ENCODE peak calls at places on chromosomes 4 and X, in four cellular contexts. J is ovary, T is GM12865, L is adrenal gland. Q is an unnamed sample.

GRCh38 chrX:33339219-33339618 is 127.9 kb upstream of the DMD start:
- DNase-seq in J (no peak), T (no peak), L (no peak), Q (no peak)

GRCh38 chr4:182185491-182185890 is 57.7 kb upstream of the TENM3 start:
- DNase-seq in J (no peak), T (no peak), L (no peak), Q (no peak)

GRCh38 chrX:40100141-40100536 is 2.4 kb upstream of the BCOR start:
- DNase-seq in J (peak; percentile 30), T (peak; percentile 42), L (no peak), Q (peak; percentile 71)

GRCh38 chr4:48340905-48341775 is at the start of gene SLAIN2:
- DNase-seq in J (peak; percentile 99), T (peak; percentile 99), L (peak; percentile 99), Q (peak; percentile 100)

GRCh38 chr4:21512351-21512750 is 436.2 kb downstream of the KCNIP4 start:
- DNase-seq in J (no peak), T (peak; percentile 18), L (peak; percentile 21), Q (no peak)

GRCh38 chrX:123731987-123732678 is 719 bp downstream of the THOC2 start:
- DNase-seq in J (peak; percentile 17), T (peak; percentile 3), L (peak; percentile 24), Q (peak; percentile 62)

GRCh38 chr4:10457255-10457801 is at the start of gene ZNF518B:
- DNase-seq in J (peak; percentile 54), T (peak; percentile 84), L (peak; percentile 51), Q (peak; percentile 87)

GRCh38 chr4:94338681-94339351 is 3.8 kb downstream of the HPGDS start:
- DNase-seq in J (no peak), T (peak; percentile 73), L (no peak), Q (no peak)

GRCh38 chr4:114334808-114335739 is 263.5 kb upstream of the UGT8 start:
- DNase-seq in J (no peak), T (no peak), L (no peak), Q (no peak)

GRCh38 chrX:108126661-108127060 is 35.1 kb downstream of the ATG4A start:
- DNase-seq in J (no peak), T (no peak), L (no peak), Q (no peak)
- TF ChIP-seq CTCF in J (no peak), T (no peak), L (no peak), Q (no peak)

GRCh38 chr4:99317354-99317753 is 3.8 kb downstream of the ADH1B start:
- DNase-seq in J (no peak), T (no peak), L (no peak), Q (no peak)
- H3K4me3 ChIP-seq in J (peak overlapping the region; percentile 25), T (no peak overlapping the region), L (no peak overlapping the region), Q (peak overlapping the region; percentile 51)

GRCh38 chr4:165094873-165095272 is 17.8 kb downstream of the TMEM192 start:
- DNase-seq in J (no peak), T (no peak), L (no peak), Q (no peak)

GRCh38 chr4:165095291-165095690 is 17.4 kb downstream of the TMEM192 start:
- DNase-seq in J (no peak), T (no peak), L (no peak), Q (no peak)

GRCh38 chr4:165101641-165102040 is 11.0 kb downstream of the TMEM192 start:
- DNase-seq in J (no peak), T (no peak), L (no peak), Q (no peak)

DNA sequence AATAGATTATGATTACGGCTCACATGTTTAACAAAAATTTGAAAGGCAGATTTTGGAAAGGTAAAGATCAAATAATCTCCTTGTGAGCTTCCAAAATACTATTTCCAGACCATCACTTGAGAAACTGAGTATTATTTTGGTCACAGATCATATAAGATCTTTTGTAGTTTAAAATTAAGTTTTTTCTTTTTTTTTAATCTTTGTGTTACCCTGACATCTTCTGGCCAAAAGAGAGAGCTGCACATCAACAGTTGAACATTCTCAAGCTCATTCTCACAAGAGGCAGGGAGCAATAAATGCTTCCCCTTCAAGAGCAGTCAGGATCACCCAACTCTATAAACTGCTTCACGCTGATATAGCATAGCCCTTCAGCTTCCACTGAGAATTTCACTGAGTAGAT is 15.9 kb downstream of the TMEM192 start:
- DNase-seq in J (no peak), T (peak; percentile 25), L (no peak), Q (no peak)
- TF ChIP-seq CTCF in J (no peak), T (peak; percentile 41), L (peak; percentile 30), Q (peak; percentile 45)

DNA sequence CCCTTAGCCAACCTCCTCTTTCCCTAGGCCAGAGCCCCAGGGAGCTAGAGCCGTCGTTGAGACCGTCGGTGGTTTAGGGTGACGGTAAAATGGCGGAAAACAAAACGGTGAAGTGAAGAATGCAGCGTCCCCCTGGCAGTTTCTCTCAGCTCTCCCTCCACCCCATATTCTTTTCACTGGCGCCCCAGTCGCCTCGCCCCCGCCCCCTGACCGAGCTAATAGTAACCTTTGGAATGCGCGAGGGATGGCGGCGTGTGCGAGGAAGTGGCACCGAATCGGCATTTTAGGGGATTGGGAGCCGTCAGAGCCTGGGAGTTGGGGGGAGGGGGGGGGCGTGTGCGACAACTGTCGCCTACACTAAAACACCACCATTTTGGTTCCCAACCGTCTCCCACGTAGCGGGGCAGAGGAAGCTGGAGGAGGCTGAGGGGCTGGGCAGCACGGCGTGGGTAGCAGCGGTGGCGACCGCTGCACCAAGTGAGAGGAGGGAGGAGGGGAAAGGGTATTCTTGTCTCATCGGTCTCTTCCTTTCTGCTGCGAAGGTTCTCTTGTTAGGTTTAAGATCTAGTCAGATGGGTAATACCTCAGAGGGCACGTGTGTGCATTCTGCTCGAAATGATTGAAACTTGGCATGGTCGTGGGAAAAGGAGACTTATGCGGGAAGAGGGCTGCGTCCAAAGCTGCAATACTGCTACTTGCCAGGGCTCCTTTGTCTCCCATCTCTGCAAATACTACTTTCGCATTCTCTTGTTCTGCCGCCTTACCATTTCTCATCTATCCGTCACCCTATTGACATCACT is 820 bp downstream of the ZNF711 start:
- DNase-seq in J (no peak), T (no peak), L (no peak), Q (peak; percentile 46)
- H3K4me3 ChIP-seq in J (peak overlapping the region; percentile 53), T (peak overlapping the region; percentile 27), L (no peak overlapping the region), Q (peak overlapping the region; percentile 50)